ENCODE peak calls at places on chromosomes 4 and X, in seven cellular contexts. One of them, this sample, is unnamed.

GRCh38 chrX:107676559-107677378 is 48.5 kb downstream of the PRPS1 start:
- DNase-seq in iris pigment epithelial cell: peak
- DNase-seq in NCI-H1092 treated with DMSO at 0.1 percent for 48 hours: no peak
- DNase-seq in GOT3: peak
- DNase-seq in hepatocyte: peak
- DNase-seq in left colon: peak
- DNase-seq in COR-L47: no peak
- DNase-seq in this sample: peak

GRCh38 chr4:95409127-95409526 is 139.6 kb downstream of the UNC5C start:
- DNase-seq in iris pigment epithelial cell: peak
- DNase-seq in COR-L47: no peak
- DNase-seq in hepatocyte: no peak
- DNase-seq in left colon: no peak
- DNase-seq in GOT3: no peak
- DNase-seq in NCI-H1092 treated with DMSO at 0.1 percent for 48 hours: no peak
- DNase-seq in this sample: peak

GRCh38 chr4:56512166-56512565 is 6.6 kb downstream of the ARL9 start:
- DNase-seq in GOT3: no peak
- DNase-seq in COR-L47: no peak
- DNase-seq in left colon: no peak
- DNase-seq in iris pigment epithelial cell: peak
- DNase-seq in hepatocyte: no peak
- DNase-seq in NCI-H1092 treated with DMSO at 0.1 percent for 48 hours: no peak
- DNase-seq in this sample: peak

GRCh38 chr4:177315767-177316490 is 6.3 kb downstream of the NEIL3 start:
- DNase-seq in hepatocyte: no peak
- DNase-seq in GOT3: no peak
- DNase-seq in COR-L47: no peak
- DNase-seq in left colon: no peak
- DNase-seq in NCI-H1092 treated with DMSO at 0.1 percent for 48 hours: no peak
- DNase-seq in iris pigment epithelial cell: no peak
- DNase-seq in this sample: no peak

GRCh38 chr4:78222575-78223186 is 165.6 kb downstream of the FRAS1 start:
- DNase-seq in iris pigment epithelial cell: no peak
- DNase-seq in hepatocyte: no peak
- DNase-seq in NCI-H1092 treated with DMSO at 0.1 percent for 48 hours: peak
- DNase-seq in left colon: no peak
- DNase-seq in GOT3: no peak
- DNase-seq in COR-L47: peak
- DNase-seq in this sample: no peak

GRCh38 chr4:10030946-10031662 is 9.8 kb upstream of the SLC2A9 start:
- DNase-seq in COR-L47: no peak
- DNase-seq in hepatocyte: no peak
- DNase-seq in left colon: no peak
- DNase-seq in NCI-H1092 treated with DMSO at 0.1 percent for 48 hours: no peak
- DNase-seq in GOT3: no peak
- DNase-seq in iris pigment epithelial cell: no peak
- DNase-seq in this sample: no peak

GRCh38 chr4:162285753-162286152 is 122.0 kb upstream of the FSTL5 start:
- DNase-seq in left colon: no peak
- DNase-seq in GOT3: no peak
- DNase-seq in NCI-H1092 treated with DMSO at 0.1 percent for 48 hours: no peak
- DNase-seq in COR-L47: no peak
- DNase-seq in iris pigment epithelial cell: no peak
- DNase-seq in hepatocyte: no peak
- DNase-seq in this sample: no peak

GRCh38 chrX:72245461-72246089 is 6.7 kb upstream of the ERCC6L start:
- DNase-seq in NCI-H1092 treated with DMSO at 0.1 percent for 48 hours: peak
- DNase-seq in COR-L47: peak
- DNase-seq in GOT3: no peak
- DNase-seq in iris pigment epithelial cell: peak
- DNase-seq in left colon: peak
- DNase-seq in hepatocyte: peak
- DNase-seq in this sample: peak

GRCh38 chrX:72062890-72063289 is 68.8 kb downstream of the RTL5 start:
- DNase-seq in iris pigment epithelial cell: no peak
- DNase-seq in GOT3: no peak
- DNase-seq in NCI-H1092 treated with DMSO at 0.1 percent for 48 hours: no peak
- DNase-seq in hepatocyte: no peak
- DNase-seq in left colon: no peak
- DNase-seq in COR-L47: no peak
- DNase-seq in this sample: no peak

GRCh38 chrX:24241822-24242648 is 71.8 kb downstream of the SUPT20HL2 start:
- DNase-seq in iris pigment epithelial cell: peak
- DNase-seq in COR-L47: peak
- DNase-seq in NCI-H1092 treated with DMSO at 0.1 percent for 48 hours: peak
- DNase-seq in hepatocyte: peak
- DNase-seq in left colon: no peak
- DNase-seq in GOT3: no peak
- DNase-seq in this sample: peak

GRCh38 chr4:83075271-83075670 is 39.3 kb downstream of the PLAC8 start:
- DNase-seq in left colon: no peak
- DNase-seq in GOT3: no peak
- DNase-seq in hepatocyte: no peak
- DNase-seq in NCI-H1092 treated with DMSO at 0.1 percent for 48 hours: no peak
- DNase-seq in iris pigment epithelial cell: peak
- DNase-seq in COR-L47: no peak
- DNase-seq in this sample: peak

GRCh38 chr4:47519239-47519883 is 34.3 kb downstream of the ATP10D start:
- DNase-seq in iris pigment epithelial cell: peak
- DNase-seq in NCI-H1092 treated with DMSO at 0.1 percent for 48 hours: no peak
- DNase-seq in left colon: no peak
- DNase-seq in hepatocyte: no peak
- DNase-seq in GOT3: no peak
- DNase-seq in COR-L47: no peak
- DNase-seq in this sample: peak

GRCh38 chr4:126405369-126405982 is 1090.7 kb downstream of the FAT4 start:
- DNase-seq in GOT3: no peak
- DNase-seq in COR-L47: peak
- DNase-seq in iris pigment epithelial cell: peak
- DNase-seq in NCI-H1092 treated with DMSO at 0.1 percent for 48 hours: peak
- DNase-seq in hepatocyte: no peak
- DNase-seq in left colon: no peak
- DNase-seq in this sample: peak

GRCh38 chrX:150036181-150036580 is 97.9 kb upstream of the EOLA2 start:
- DNase-seq in iris pigment epithelial cell: peak
- DNase-seq in hepatocyte: no peak
- DNase-seq in GOT3: peak
- DNase-seq in NCI-H1092 treated with DMSO at 0.1 percent for 48 hours: no peak
- DNase-seq in COR-L47: no peak
- DNase-seq in left colon: peak
- DNase-seq in this sample: peak

GRCh38 chr4:139958738-139959096 is 195.3 kb downstream of the MAML3 start:
- DNase-seq in NCI-H1092 treated with DMSO at 0.1 percent for 48 hours: peak
- DNase-seq in iris pigment epithelial cell: no peak
- DNase-seq in left colon: no peak
- DNase-seq in hepatocyte: no peak
- DNase-seq in GOT3: no peak
- DNase-seq in COR-L47: peak
- DNase-seq in this sample: no peak

GRCh38 chr4:159105063-159105414 is 2.2 kb downstream of the RAPGEF2 start:
- DNase-seq in COR-L47: peak
- DNase-seq in iris pigment epithelial cell: peak
- DNase-seq in GOT3: no peak
- DNase-seq in left colon: no peak
- DNase-seq in hepatocyte: peak
- DNase-seq in NCI-H1092 treated with DMSO at 0.1 percent for 48 hours: no peak
- DNase-seq in this sample: peak

GRCh38 chrX:48492293-48492910 is 16.4 kb upstream of the PORCN start:
- DNase-seq in hepatocyte: no peak
- DNase-seq in iris pigment epithelial cell: peak
- DNase-seq in NCI-H1092 treated with DMSO at 0.1 percent for 48 hours: no peak
- DNase-seq in COR-L47: no peak
- DNase-seq in left colon: no peak
- DNase-seq in GOT3: no peak
- DNase-seq in this sample: peak

GRCh38 chr4:143188325-143189088 is 3.8 kb downstream of the USP38 start:
- DNase-seq in COR-L47: no peak
- DNase-seq in left colon: no peak
- DNase-seq in hepatocyte: no peak
- DNase-seq in NCI-H1092 treated with DMSO at 0.1 percent for 48 hours: no peak
- DNase-seq in GOT3: no peak
- DNase-seq in iris pigment epithelial cell: peak
- DNase-seq in this sample: no peak

GRCh38 chrX:70255452-70255851 is 4.6 kb downstream of the P2RY4 start:
- DNase-seq in hepatocyte: no peak
- DNase-seq in NCI-H1092 treated with DMSO at 0.1 percent for 48 hours: no peak
- DNase-seq in iris pigment epithelial cell: no peak
- DNase-seq in COR-L47: no peak
- DNase-seq in GOT3: no peak
- DNase-seq in left colon: no peak
- DNase-seq in this sample: no peak

GRCh38 chr4:56641494-56642051 is 39.5 kb downstream of the HOPX start:
- DNase-seq in GOT3: no peak
- DNase-seq in NCI-H1092 treated with DMSO at 0.1 percent for 48 hours: no peak
- DNase-seq in left colon: no peak
- DNase-seq in hepatocyte: peak
- DNase-seq in COR-L47: no peak
- DNase-seq in iris pigment epithelial cell: peak
- DNase-seq in this sample: peak

GRCh38 chr4:128025319-128025718 is 35.8 kb upstream of the LARP1B start:
- DNase-seq in iris pigment epithelial cell: no peak
- DNase-seq in COR-L47: no peak
- DNase-seq in left colon: no peak
- DNase-seq in NCI-H1092 treated with DMSO at 0.1 percent for 48 hours: no peak
- DNase-seq in hepatocyte: no peak
- DNase-seq in GOT3: no peak
- DNase-seq in this sample: no peak

GRCh38 chrX:31508338-31508737 is 436.5 kb upstream of the FTHL17 start:
- DNase-seq in iris pigment epithelial cell: peak
- DNase-seq in left colon: no peak
- DNase-seq in NCI-H1092 treated with DMSO at 0.1 percent for 48 hours: no peak
- DNase-seq in COR-L47: no peak
- DNase-seq in GOT3: no peak
- DNase-seq in hepatocyte: peak
- DNase-seq in this sample: peak

GRCh38 chr4:67593741-67594175 is 35.2 kb downstream of the STAP1 start:
- DNase-seq in hepatocyte: peak
- DNase-seq in GOT3: no peak
- DNase-seq in NCI-H1092 treated with DMSO at 0.1 percent for 48 hours: no peak
- DNase-seq in iris pigment epithelial cell: peak
- DNase-seq in COR-L47: no peak
- DNase-seq in left colon: no peak
- DNase-seq in this sample: no peak

GRCh38 chr4:110869114-110869513 is 246.2 kb upstream of the PITX2 start:
- DNase-seq in GOT3: no peak
- DNase-seq in COR-L47: no peak
- DNase-seq in iris pigment epithelial cell: peak
- DNase-seq in hepatocyte: no peak
- DNase-seq in NCI-H1092 treated with DMSO at 0.1 percent for 48 hours: no peak
- DNase-seq in left colon: no peak
- DNase-seq in this sample: peak

GRCh38 chr4:153418114-153418513 is 48.0 kb upstream of the TMEM131L start:
- DNase-seq in left colon: no peak
- DNase-seq in NCI-H1092 treated with DMSO at 0.1 percent for 48 hours: no peak
- DNase-seq in GOT3: no peak
- DNase-seq in COR-L47: no peak
- DNase-seq in iris pigment epithelial cell: peak
- DNase-seq in hepatocyte: no peak
- DNase-seq in this sample: peak

GRCh38 chr4:134201216-134202098 is at the start of gene PABPC4L:
- DNase-seq in iris pigment epithelial cell: peak
- DNase-seq in NCI-H1092 treated with DMSO at 0.1 percent for 48 hours: peak
- DNase-seq in GOT3: no peak
- DNase-seq in COR-L47: no peak
- DNase-seq in left colon: no peak
- DNase-seq in hepatocyte: peak
- DNase-seq in this sample: peak

GRCh38 chrX:41449615-41450014 is 2.5 kb downstream of the NYX start:
- DNase-seq in COR-L47: no peak
- DNase-seq in left colon: no peak
- DNase-seq in hepatocyte: no peak
- DNase-seq in GOT3: no peak
- DNase-seq in NCI-H1092 treated with DMSO at 0.1 percent for 48 hours: peak
- DNase-seq in iris pigment epithelial cell: no peak
- DNase-seq in this sample: peak

GRCh38 chr4:129822708-129823504 is 727.0 kb downstream of the C4orf33 start:
- DNase-seq in left colon: no peak
- DNase-seq in NCI-H1092 treated with DMSO at 0.1 percent for 48 hours: no peak
- DNase-seq in hepatocyte: peak
- DNase-seq in iris pigment epithelial cell: peak
- DNase-seq in GOT3: no peak
- DNase-seq in COR-L47: peak
- DNase-seq in this sample: no peak

GRCh38 chr4:167774646-167775045 is 317.7 kb upstream of the ANXA10 start:
- DNase-seq in GOT3: no peak
- DNase-seq in iris pigment epithelial cell: no peak
- DNase-seq in NCI-H1092 treated with DMSO at 0.1 percent for 48 hours: no peak
- DNase-seq in COR-L47: no peak
- DNase-seq in left colon: no peak
- DNase-seq in hepatocyte: no peak
- DNase-seq in this sample: no peak

GRCh38 chr4:36439556-36439955 is 158.1 kb downstream of the DTHD1 start:
- DNase-seq in hepatocyte: no peak
- DNase-seq in iris pigment epithelial cell: no peak
- DNase-seq in NCI-H1092 treated with DMSO at 0.1 percent for 48 hours: no peak
- DNase-seq in left colon: no peak
- DNase-seq in GOT3: no peak
- DNase-seq in COR-L47: no peak
- DNase-seq in this sample: no peak

GRCh38 chrX:40244980-40245379 is 147.2 kb upstream of the BCOR start:
- DNase-seq in NCI-H1092 treated with DMSO at 0.1 percent for 48 hours: peak
- DNase-seq in iris pigment epithelial cell: peak
- DNase-seq in COR-L47: no peak
- DNase-seq in GOT3: no peak
- DNase-seq in hepatocyte: no peak
- DNase-seq in left colon: no peak
- DNase-seq in this sample: peak

GRCh38 chrX:46686003-46686645 is 72.8 kb downstream of the SLC9A7 start:
- DNase-seq in GOT3: no peak
- DNase-seq in hepatocyte: peak
- DNase-seq in COR-L47: peak
- DNase-seq in iris pigment epithelial cell: peak
- DNase-seq in left colon: peak
- DNase-seq in NCI-H1092 treated with DMSO at 0.1 percent for 48 hours: peak
- DNase-seq in this sample: peak

GRCh38 chr4:82201805-82202636 is 171.8 kb downstream of the HNRNPD start:
- DNase-seq in left colon: peak
- DNase-seq in iris pigment epithelial cell: peak
- DNase-seq in COR-L47: peak
- DNase-seq in NCI-H1092 treated with DMSO at 0.1 percent for 48 hours: peak
- DNase-seq in hepatocyte: peak
- DNase-seq in GOT3: no peak
- DNase-seq in this sample: peak

This sample was measured in M059J.